ENCODE peak calls at places on chromosomes 6 and 20, in eight cellular contexts. D is ovary, Q is breast epithelium, Z is IMR-90, H is stomach, X is gastrocnemius medialis, B is GM12878, R is HCT116. T is an unnamed sample.
A peak's percentile ranks its signal among the peaks of the same experiment; 100 is the strongest.

GRCh38 chr6:111536888-111537287 is 53.9 kb upstream of the REV3L start:
- DNase-seq in Q (no peak), R (no peak), D (no peak), H (no peak), X (no peak), B (no peak), Z (no peak), T (peak; percentile 52)

GRCh38 chr20:47220161-47220582 is 136.3 kb downstream of the ZMYND8 start:
- DNase-seq in B (no peak), D (no peak), Q (no peak), R (peak; percentile 10), H (no peak), Z (no peak), X (no peak), T (peak; percentile 39)

GRCh38 chr6:15504581-15505350 is 158.1 kb downstream of the DTNBP1 start:
- DNase-seq in R (no peak), B (no peak), Z (peak; percentile 98), H (peak; percentile 39), X (peak; percentile 64), Q (peak; percentile 82), D (peak; percentile 85), T (peak; percentile 81)

GRCh38 chr6:42460892-42461291 is 9.2 kb upstream of the TRERF1 start:
- DNase-seq in D (no peak), B (no peak), Q (no peak), R (no peak), Z (peak; percentile 52), X (no peak), H (no peak), T (no peak)

GRCh38 chr20:43799150-43799711 is 72.4 kb upstream of the GTSF1L start:
- DNase-seq in Z (peak; percentile 37), D (no peak), H (no peak), R (no peak), X (no peak), Q (no peak), B (no peak), T (no peak)

GRCh38 chr6:15329154-15329781 is 83.4 kb downstream of the JARID2 start:
- DNase-seq in X (no peak), Q (no peak), B (no peak), Z (peak; percentile 95), R (no peak), H (no peak), D (no peak), T (peak; percentile 49)

GRCh38 chr6:81727876-81728517 is 24.5 kb downstream of the TENT5A start:
- DNase-seq in X (no peak), B (peak; percentile 20), R (no peak), Z (no peak), H (peak; percentile 70), D (no peak), Q (no peak), T (no peak)

GRCh38 chr6:57315851-57316250 is 1.6 kb upstream of the PRIM2 start:
- DNase-seq in D (no peak), Z (no peak), X (no peak), Q (no peak), H (no peak), B (no peak), R (no peak), T (no peak)

GRCh38 chr6:112307707-112308106 is 39.4 kb upstream of the RFPL4B start:
- DNase-seq in H (no peak), Z (peak; percentile 53), D (no peak), Q (no peak), B (peak; percentile 56), X (no peak), R (no peak), T (no peak)

GRCh38 chr6:152636675-152637421 is at the start of gene SYNE1:
- DNase-seq in Q (no peak), D (peak; percentile 73), B (no peak), X (no peak), R (no peak), H (peak; percentile 57), Z (peak; percentile 16), T (peak; percentile 29)

GRCh38 chr20:47097691-47098622 is 203.3 kb downstream of the EYA2 start:
- DNase-seq in Q (peak; percentile 11), D (no peak), H (no peak), B (no peak), R (no peak), X (no peak), Z (no peak), T (no peak)

GRCh38 chr6:89970072-89970471 is 75.8 kb downstream of the GJA10 start:
- DNase-seq in Q (no peak), H (no peak), Z (no peak), B (no peak), R (no peak), D (no peak), X (no peak), T (no peak)

GRCh38 chr6:107620736-107621135 is 130.8 kb downstream of the SOBP start:
- DNase-seq in X (no peak), B (no peak), Q (no peak), H (no peak), R (no peak), Z (peak; percentile 39), D (no peak), T (no peak)

GRCh38 chr20:54995021-54995420 is 519.6 kb downstream of the DOK5 start:
- DNase-seq in B (no peak), D (no peak), R (no peak), X (no peak), H (no peak), Q (no peak), Z (no peak), T (no peak)

GRCh38 chr20:48189177-48189576 is 403.9 kb upstream of the SULF2 start:
- DNase-seq in D (no peak), Z (no peak), B (peak; percentile 2), R (peak; percentile 12), X (no peak), Q (no peak), H (no peak), T (no peak)

GRCh38 chr6:150250826-150251225 is 108.0 kb downstream of the PPP1R14C start:
- DNase-seq in H (no peak), Z (peak; percentile 72), Q (peak; percentile 88), D (no peak), B (no peak), R (no peak), X (peak; percentile 57), T (no peak)

GRCh38 chr20:33991498-33991897 is 2.2 kb upstream of the RALY start:
- DNase-seq in Z (no peak), D (no peak), X (no peak), R (no peak), H (no peak), Q (no peak), B (no peak), T (no peak)
- H3K4me3 ChIP-seq in Z (no peak overlapping the region), D (no peak overlapping the region), X (no peak overlapping the region), R (no peak overlapping the region), H (peak overlapping the region; percentile 96), Q (no peak overlapping the region), B (peak overlapping the region; percentile 87), T (no peak overlapping the region)

GRCh38 chr6:79803917-79804316 is 143.4 kb downstream of the ELOVL4 start:
- DNase-seq in Q (no peak), B (no peak), R (no peak), Z (no peak), H (no peak), D (no peak), X (no peak), T (no peak)

GRCh38 chr6:79802657-79803310 is 144.6 kb downstream of the ELOVL4 start:
- DNase-seq in Q (no peak), H (no peak), R (no peak), D (no peak), X (no peak), B (no peak), Z (no peak), T (no peak)

GRCh38 chr6:79804732-79805131 is 142.6 kb downstream of the ELOVL4 start:
- DNase-seq in X (no peak), D (no peak), B (no peak), H (no peak), Q (no peak), Z (no peak), R (no peak), T (no peak)

GRCh38 chr6:79798841-79799240 is 148.5 kb downstream of the ELOVL4 start:
- DNase-seq in B (no peak), X (no peak), D (no peak), H (no peak), R (no peak), Z (no peak), Q (no peak), T (no peak)

DNA sequence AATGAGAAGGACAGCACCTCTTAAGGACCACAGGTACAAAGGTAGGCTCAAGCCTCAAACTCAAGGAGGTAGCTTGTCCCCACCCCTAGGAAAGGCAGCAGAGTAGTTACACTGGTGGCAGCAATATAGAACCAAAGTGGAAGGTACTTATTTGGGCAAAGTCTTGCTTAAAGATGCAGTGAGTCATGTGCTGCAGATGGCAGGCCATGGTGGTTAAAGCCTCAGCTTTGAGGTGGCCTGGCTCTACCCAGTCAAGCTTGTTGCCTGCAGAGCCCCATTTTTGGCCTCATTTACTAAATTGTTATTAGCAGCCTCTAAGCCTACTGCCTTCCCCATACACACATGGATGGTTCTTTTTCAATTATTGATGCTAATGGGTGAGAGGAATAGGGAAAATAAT is 146.0 kb downstream of the ELOVL4 start:
- DNase-seq in R (no peak), Q (no peak), Z (no peak), H (no peak), D (no peak), B (no peak), X (no peak), T (no peak)
- H3K4me1 ChIP-seq in R (no peaks in the 10 kb centered on the region), Q (no peaks in the 10 kb centered on the region), Z (no peaks in the 10 kb centered on the region), H (no peaks in the 10 kb centered on the region), D (no peaks in the 10 kb centered on the region), B (no peaks in the 10 kb centered on the region), X (no peaks in the 10 kb centered on the region), T (no peaks in the 10 kb centered on the region)

GRCh38 chr6:44223471-44224153 is at the start of gene SLC29A1:
- DNase-seq in R (no peak), D (peak; percentile 77), H (peak; percentile 76), Q (peak; percentile 59), X (peak; percentile 75), B (no peak), Z (peak; percentile 28), T (peak; percentile 82)
- TF ChIP-seq POLR2A in R (peak; percentile 53), D (peak; percentile 9), H (no peak), Q (no peak), X (peak; percentile 80), B (peak; percentile 89), Z (no peak), T (peak; percentile 62)

GRCh38 chr6:50842446-50842845 is 23.8 kb downstream of the TFAP2B start:
- DNase-seq in Q (no peak), Z (no peak), X (no peak), D (no peak), B (no peak), R (no peak), H (no peak), T (no peak)
- H3K4me3 ChIP-seq in Q (no peak overlapping the region), Z (no peak overlapping the region), X (no peak overlapping the region), D (no peak overlapping the region), B (no peak overlapping the region), R (no peak overlapping the region), H (no peak overlapping the region), T (no peak overlapping the region)

GRCh38 chr6:44664716-44665115 is 277.2 kb downstream of the CDC5L start:
- DNase-seq in D (no peak), H (peak; percentile 1), B (no peak), Z (peak; percentile 9), X (no peak), R (no peak), Q (no peak), T (no peak)
- H3K4me1 ChIP-seq in D (peaks cover 5% of the 10 kb centered on the region), H (no peaks in the 10 kb centered on the region), B (no peaks in the 10 kb centered on the region), Z (peaks cover 26% of the 10 kb centered on the region), X (no peaks in the 10 kb centered on the region), R (peaks cover 24% of the 10 kb centered on the region), Q (peaks cover 10% of the 10 kb centered on the region), T (no peaks in the 10 kb centered on the region)

GRCh38 chr20:543369-544152 is at the start of gene CSNK2A1:
- DNase-seq in X (peak; percentile 86), Z (peak; percentile 94), H (peak; percentile 95), D (peak; percentile 98), R (peak; percentile 89), Q (peak; percentile 91), B (peak; percentile 94), T (peak; percentile 95)
- TF ChIP-seq POLR2A in X (peak; percentile 90), Z (peak; percentile 91), H (no peak), D (peak; percentile 70), R (peak; percentile 29), Q (peak; percentile 54), B (peak; percentile 98), T (peak; percentile 94)

T was measured in adrenal gland.